ENCODE peak calls at places on chromosomes 2 and 18, in seven cellular contexts. R is HL-60; S is IMR-90; H is HCT116; N is CD8-positive, alpha-beta T cell; Z is CD4-positive, alpha-beta T cell; K is GM23248. E is an unnamed sample.

GRCh38 chr2:4140284-4140962 is 437.0 kb downstream of the DCDC2C start:
- DNase-seq in R (no peak), K (no peak), N (no peak), H (no peak), S (no peak), Z (no peak), E (no peak)

GRCh38 chr2:68059769-68060525 is 2.9 kb downstream of the C1D start:
- DNase-seq in H (no peak), S (peak), R (no peak), K (peak), Z (no peak), N (no peak), E (no peak)

GRCh38 chr2:214410918-214411554 is at the start of gene VWC2L:
- DNase-seq in N (peak), R (no peak), K (peak), S (peak), H (peak), Z (no peak), E (peak)

GRCh38 chr2:113863166-113863565 is 26.7 kb upstream of the ACTR3 start:
- DNase-seq in N (no peak), Z (no peak), R (peak), S (no peak), H (no peak), K (no peak), E (no peak)

GRCh38 chr2:21599417-21599816 is 475.6 kb downstream of the TDRD15 start:
- DNase-seq in N (no peak), S (no peak), Z (no peak), R (no peak), H (no peak), K (no peak), E (no peak)

GRCh38 chr2:96737251-96737650 is 2.6 kb downstream of the LMAN2L start:
- DNase-seq in H (no peak), N (no peak), Z (no peak), K (no peak), R (no peak), S (no peak), E (no peak)

GRCh38 chr2:57893347-57893746 is 153.3 kb upstream of the VRK2 start:
- DNase-seq in H (no peak), K (no peak), R (no peak), Z (no peak), S (no peak), N (no peak), E (no peak)

GRCh38 chr2:41922177-41922576 is 125.6 kb upstream of the PKDCC start:
- DNase-seq in K (peak), Z (no peak), N (no peak), R (no peak), S (no peak), H (no peak), E (no peak)

GRCh38 chr2:100257939-100258338 is 64.4 kb downstream of the LONRF2 start:
- DNase-seq in H (no peak), N (no peak), Z (no peak), S (peak), K (peak), R (no peak), E (no peak)

GRCh38 chr2:1478311-1479305 is 65.3 kb downstream of the TPO start:
- DNase-seq in S (no peak), R (no peak), K (no peak), H (no peak), N (no peak), Z (no peak), E (no peak)

GRCh38 chr18:5879479-5879882 is 15.8 kb downstream of the TMEM200C start:
- DNase-seq in H (no peak), N (no peak), Z (no peak), S (peak), R (peak), K (peak), E (no peak)

GRCh38 chr2:124025896-124026295 is 809 bp downstream of the CNTNAP5 start:
- DNase-seq in H (no peak), Z (no peak), S (no peak), K (no peak), N (no peak), R (no peak), E (no peak)

GRCh38 chr2:75053484-75054112 is 95.2 kb downstream of the POLE4 start:
- DNase-seq in S (peak), R (no peak), H (peak), K (peak), Z (no peak), N (no peak), E (no peak)

GRCh38 chr18:6837904-6838303 is 108.4 kb downstream of the ARHGAP28 start:
- DNase-seq in N (no peak), S (no peak), R (peak), K (no peak), Z (no peak), H (no peak), E (no peak)

GRCh38 chr2:71216501-71216900 is 10.4 kb downstream of the PAIP2B start:
- DNase-seq in H (peak), R (no peak), K (no peak), S (no peak), N (no peak), Z (no peak), E (no peak)

GRCh38 chr2:8409461-8410260 is 272.2 kb upstream of the ID2 start:
- DNase-seq in Z (no peak), H (no peak), R (no peak), K (peak), S (peak), N (no peak), E (no peak)

GRCh38 chr2:100692381-100692780 is 127.6 kb upstream of the NPAS2 start:
- DNase-seq in N (no peak), Z (no peak), R (no peak), K (no peak), S (no peak), H (no peak), E (no peak)

GRCh38 chr2:216307496-216307895 is 64.8 kb downstream of the MARCHF4 start:
- DNase-seq in S (no peak), Z (no peak), K (no peak), N (no peak), R (no peak), H (no peak), E (no peak)

GRCh38 chr2:159381574-159381973 is 95.1 kb upstream of the WDSUB1 start:
- DNase-seq in S (no peak), Z (no peak), N (no peak), R (no peak), K (no peak), H (no peak), E (no peak)
- H3K27ac ChIP-seq in S (no peak), Z (no peak), N (no peak), R (no peak), K (no peak), H (no peak), E (no peak)

GRCh38 chr18:22694954-22695353 is 238.2 kb upstream of the RBBP8 start:
- DNase-seq in Z (no peak), H (peak), S (peak), K (peak), R (no peak), N (no peak), E (peak)
- H3K27ac ChIP-seq in Z (no peak), H (no peak), S (peak), K (peak), R (no peak), N (no peak), E (no peak)

GRCh38 chr2:237922641-237923361 is 44.0 kb upstream of the UBE2F start:
- DNase-seq in S (no peak), R (no peak), Z (no peak), K (no peak), H (peak), N (no peak), E (no peak)

GRCh38 chr2:237924164-237924534 is 42.7 kb upstream of the UBE2F start:
- DNase-seq in K (no peak), R (no peak), H (no peak), N (no peak), S (no peak), Z (no peak), E (no peak)

GRCh38 chr2:237923507-237924163 is 43.2 kb upstream of the UBE2F start:
- DNase-seq in S (peak), N (peak), R (peak), H (peak), Z (peak), K (peak), E (peak)

GRCh38 chr2:237920673-237921072 is 46.1 kb upstream of the UBE2F start:
- DNase-seq in S (peak), H (no peak), K (peak), Z (no peak), N (no peak), R (no peak), E (no peak)

GRCh38 chr2:237921967-237922492 is 44.8 kb upstream of the UBE2F start:
- DNase-seq in S (no peak), R (no peak), Z (no peak), N (no peak), K (no peak), H (no peak), E (no peak)
- H3K27ac ChIP-seq in S (no peak), R (no peak), Z (no peak), N (no peak), K (no peak), H (no peak), E (no peak)

GRCh38 chr2:232924433-232924832 is 54.4 kb downstream of the SNORC start:
- DNase-seq in S (no peak), H (no peak), K (no peak), N (no peak), Z (no peak), R (no peak), E (no peak)

GRCh38 chr2:232926448-232927040 is 56.5 kb downstream of the SNORC start:
- DNase-seq in S (no peak), H (no peak), R (no peak), Z (no peak), N (no peak), K (no peak), E (no peak)

GRCh38 chr2:232925153-232925768 is 55.2 kb downstream of the SNORC start:
- DNase-seq in Z (no peak), N (no peak), S (no peak), H (no peak), K (no peak), R (no peak), E (no peak)

GRCh38 chr2:232927041-232927792 is 57.2 kb downstream of the SNORC start:
- DNase-seq in R (no peak), S (no peak), H (no peak), K (peak), Z (no peak), N (no peak), E (peak)

GRCh38 chr2:232925769-232926163 is 55.7 kb downstream of the SNORC start:
- DNase-seq in N (no peak), K (no peak), R (no peak), H (no peak), S (no peak), Z (no peak), E (no peak)
- H3K27ac ChIP-seq in N (no peak), K (no peak), R (no peak), H (no peak), S (no peak), Z (no peak), E (no peak)

DNA sequence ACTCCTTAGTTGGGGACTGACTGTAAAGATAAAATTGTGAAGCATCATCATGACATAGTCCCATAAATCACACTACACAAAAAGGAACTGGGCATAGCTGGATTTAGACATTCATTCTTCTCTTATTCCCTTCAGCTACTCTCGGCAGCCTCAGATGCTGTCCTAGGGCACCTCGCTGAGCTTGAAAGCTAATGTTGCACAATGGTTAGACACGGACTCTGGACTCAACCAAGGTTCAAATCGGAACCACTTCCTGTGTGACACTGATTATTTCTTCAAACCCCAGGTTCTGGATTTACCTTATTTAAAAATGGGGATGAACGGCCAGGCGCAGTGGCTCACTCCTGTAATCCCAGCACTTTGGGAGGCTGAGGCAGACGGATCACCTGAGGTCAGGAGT is 89.8 kb downstream of the CCBE1 start:
- DNase-seq in Z (no peak), S (no peak), H (no peak), K (no peak), N (no peak), R (no peak), E (no peak)
- H3K27ac ChIP-seq in Z (no peak), S (peak), H (no peak), K (no peak), N (no peak), R (no peak), E (no peak)

DNA sequence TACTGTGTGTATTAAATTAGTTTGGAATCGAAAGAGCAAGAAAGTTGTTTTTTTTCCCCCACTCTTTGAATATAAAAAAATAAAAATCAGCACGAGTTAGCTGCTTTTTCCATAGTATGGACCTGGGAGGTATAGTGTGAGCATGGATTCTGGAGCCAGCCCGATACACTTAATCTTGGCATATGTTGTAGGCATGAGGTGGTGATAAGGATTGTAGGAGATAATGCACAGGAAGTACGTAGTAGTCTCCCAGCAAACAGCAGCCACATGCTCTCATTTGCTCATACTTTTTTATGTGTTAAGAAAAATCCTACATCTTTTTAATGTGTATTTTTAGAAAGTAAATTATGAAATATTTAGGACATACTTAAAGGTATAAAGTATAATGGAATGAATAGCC is 2.1 kb upstream of the DNAJC27 start:
- DNase-seq in K (no peak), N (no peak), R (no peak), H (no peak), Z (no peak), S (no peak), E (no peak)
- H3K27ac ChIP-seq in K (no peak), N (no peak), R (no peak), H (no peak), Z (no peak), S (no peak), E (no peak)

GRCh38 chr2:72803626-72804320 is 22.1 kb downstream of the EXOC6B start:
- DNase-seq in K (no peak), S (no peak), N (no peak), H (no peak), R (no peak), Z (no peak), E (no peak)

GRCh38 chr2:72810165-72810564 is 15.7 kb downstream of the EXOC6B start:
- DNase-seq in N (no peak), S (no peak), R (no peak), K (no peak), H (no peak), Z (no peak), E (no peak)

GRCh38 chr2:72803151-72803550 is 22.7 kb downstream of the EXOC6B start:
- DNase-seq in H (no peak), K (peak), R (no peak), Z (no peak), N (no peak), S (peak), E (no peak)

GRCh38 chr2:72809095-72809494 is 16.7 kb downstream of the EXOC6B start:
- DNase-seq in N (no peak), S (no peak), K (no peak), H (no peak), R (no peak), Z (no peak), E (no peak)

GRCh38 chr2:72806280-72806955 is 19.4 kb downstream of the EXOC6B start:
- DNase-seq in S (peak), R (no peak), Z (no peak), H (no peak), K (no peak), N (no peak), E (no peak)
- H3K27ac ChIP-seq in S (no peak), R (no peak), Z (no peak), H (no peak), K (no peak), N (no peak), E (no peak)

GRCh38 chr2:140246058-140246457 is 1465.9 kb upstream of the NXPH2 start:
- DNase-seq in H (no peak), S (no peak), N (no peak), K (no peak), Z (no peak), R (no peak), E (no peak)

GRCh38 chr2:140242889-140243288 is 1462.7 kb upstream of the NXPH2 start:
- DNase-seq in R (no peak), S (no peak), K (no peak), Z (no peak), N (no peak), H (no peak), E (no peak)

GRCh38 chr2:140246957-140247356 is 1466.8 kb upstream of the NXPH2 start:
- DNase-seq in K (no peak), Z (no peak), S (no peak), H (no peak), N (no peak), R (no peak), E (no peak)

GRCh38 chr2:140247451-140248205 is 1467.4 kb upstream of the NXPH2 start:
- DNase-seq in K (peak), S (no peak), Z (no peak), N (no peak), H (no peak), R (no peak), E (no peak)

GRCh38 chr2:140248623-140249022 is 1468.4 kb upstream of the NXPH2 start:
- DNase-seq in R (no peak), H (no peak), K (no peak), S (no peak), Z (no peak), N (no peak), E (no peak)
- H3K27ac ChIP-seq in R (no peak), H (no peak), K (no peak), S (no peak), Z (no peak), N (no peak), E (no peak)

GRCh38 chr2:217790681-217791392 is 212.0 kb downstream of the TNS1 start:
- DNase-seq in H (no peak), R (no peak), N (no peak), Z (no peak), K (peak), S (peak), E (no peak)

GRCh38 chr2:217788669-217789002 is 214.2 kb downstream of the TNS1 start:
- DNase-seq in K (no peak), R (no peak), Z (no peak), N (no peak), S (no peak), H (no peak), E (no peak)

GRCh38 chr2:217789736-217790181 is 213.0 kb downstream of the TNS1 start:
- DNase-seq in K (no peak), Z (no peak), S (no peak), R (no peak), N (no peak), H (no peak), E (no peak)

GRCh38 chr2:217789003-217789735 is 213.6 kb downstream of the TNS1 start:
- DNase-seq in K (peak), N (peak), S (peak), R (peak), Z (peak), H (peak), E (peak)

DNA sequence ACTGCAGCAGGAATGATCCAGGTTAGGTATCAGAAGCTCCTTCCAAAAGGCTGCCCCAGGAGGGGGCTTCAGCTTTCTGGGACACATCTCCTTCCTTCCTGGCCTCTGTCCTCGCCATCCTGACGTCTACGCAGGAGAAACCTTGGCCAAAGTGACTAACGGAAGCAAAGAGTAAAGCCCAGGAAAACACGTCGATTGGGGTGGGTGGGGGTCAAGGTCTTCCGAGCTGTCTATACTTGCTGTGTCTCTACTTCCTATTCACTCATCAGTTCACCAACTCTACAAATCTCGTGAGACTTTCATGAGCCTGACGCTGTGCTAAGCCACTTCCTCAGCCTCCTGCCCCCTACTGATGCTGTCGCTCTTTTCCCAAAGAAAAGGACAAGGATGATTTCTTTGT is 212.6 kb downstream of the TNS1 start:
- DNase-seq in S (no peak), K (no peak), R (no peak), N (no peak), Z (no peak), H (no peak), E (no peak)
- H3K27ac ChIP-seq in S (no peak), K (peak), R (no peak), N (peak), Z (no peak), H (no peak), E (no peak)